ENCODE peak calls at places on chromosome 22, in seven cellular contexts. One of them, this sample, is unnamed.

GRCh38 chr22:47153854-47154542 is 391.5 kb downstream of the TBC1D22A start:
- DNase-seq in H1: no peak
- DNase-seq in HepG2: no peak
- DNase-seq in K562: no peak
- DNase-seq in SK-N-SH: peak
- DNase-seq in HCT116: no peak
- DNase-seq in GM12878: no peak
- DNase-seq in this sample: no peak

GRCh38 chr22:34055525-34056200 is 135.4 kb upstream of the LARGE1 start:
- DNase-seq in H1: peak
- DNase-seq in HepG2: peak
- DNase-seq in K562: peak
- DNase-seq in SK-N-SH: peak
- DNase-seq in HCT116: no peak
- DNase-seq in GM12878: no peak
- DNase-seq in this sample: no peak

GRCh38 chr22:46801331-46801811 is 38.9 kb downstream of the TBC1D22A start:
- DNase-seq in H1: no peak
- DNase-seq in HepG2: peak
- DNase-seq in K562: no peak
- DNase-seq in SK-N-SH: no peak
- DNase-seq in HCT116: no peak
- DNase-seq in GM12878: no peak
- DNase-seq in this sample: no peak

GRCh38 chr22:19292262-19293230 is 1.0 kb upstream of the CLTCL1 start:
- DNase-seq in H1: no peak
- DNase-seq in HepG2: no peak
- DNase-seq in K562: peak
- DNase-seq in SK-N-SH: no peak
- DNase-seq in HCT116: no peak
- DNase-seq in GM12878: no peak
- DNase-seq in this sample: no peak

GRCh38 chr22:40855104-40855959 is 1.1 kb downstream of the ST13 start:
- DNase-seq in H1: no peak
- DNase-seq in HepG2: no peak
- DNase-seq in K562: no peak
- DNase-seq in SK-N-SH: no peak
- DNase-seq in HCT116: no peak
- DNase-seq in GM12878: no peak
- DNase-seq in this sample: no peak

GRCh38 chr22:29994941-29995340 is 85.3 kb upstream of the HORMAD2 start:
- DNase-seq in H1: no peak
- DNase-seq in HepG2: peak
- DNase-seq in K562: no peak
- DNase-seq in SK-N-SH: no peak
- DNase-seq in HCT116: no peak
- DNase-seq in GM12878: no peak
- DNase-seq in this sample: no peak

GRCh38 chr22:20023214-20023613 is 2.3 kb downstream of the TANGO2 start:
- DNase-seq in H1: no peak
- DNase-seq in HepG2: no peak
- DNase-seq in K562: no peak
- DNase-seq in SK-N-SH: no peak
- DNase-seq in HCT116: no peak
- DNase-seq in GM12878: no peak
- DNase-seq in this sample: no peak

GRCh38 chr22:45997077-45997774 is 20.3 kb upstream of the WNT7B start:
- DNase-seq in H1: no peak
- DNase-seq in HepG2: no peak
- DNase-seq in K562: peak
- DNase-seq in SK-N-SH: no peak
- DNase-seq in HCT116: no peak
- DNase-seq in GM12878: no peak
- DNase-seq in this sample: no peak

GRCh38 chr22:26709617-26710390 is 52.4 kb downstream of the MIAT start:
- DNase-seq in H1: no peak
- DNase-seq in HepG2: no peak
- DNase-seq in K562: no peak
- DNase-seq in SK-N-SH: no peak
- DNase-seq in HCT116: no peak
- DNase-seq in GM12878: no peak
- DNase-seq in this sample: no peak

GRCh38 chr22:39820266-39820665 is 73.3 kb downstream of the ENTHD1 start:
- DNase-seq in H1: no peak
- DNase-seq in HepG2: no peak
- DNase-seq in K562: no peak
- DNase-seq in SK-N-SH: no peak
- DNase-seq in HCT116: peak
- DNase-seq in GM12878: no peak
- DNase-seq in this sample: peak

GRCh38 chr22:40247976-40248375 is 70.3 kb downstream of the TNRC6B start:
- DNase-seq in H1: no peak
- DNase-seq in HepG2: no peak
- DNase-seq in K562: no peak
- DNase-seq in SK-N-SH: no peak
- DNase-seq in HCT116: no peak
- DNase-seq in GM12878: no peak
- DNase-seq in this sample: no peak

GRCh38 chr22:17880020-17880419 is 105.8 kb upstream of the BID start:
- DNase-seq in H1: no peak
- DNase-seq in HepG2: no peak
- DNase-seq in K562: no peak
- DNase-seq in SK-N-SH: no peak
- DNase-seq in HCT116: no peak
- DNase-seq in GM12878: no peak
- DNase-seq in this sample: no peak

GRCh38 chr22:45579306-45579705 is 76.6 kb downstream of the FBLN1 start:
- DNase-seq in H1: no peak
- DNase-seq in HepG2: no peak
- DNase-seq in K562: no peak
- DNase-seq in SK-N-SH: no peak
- DNase-seq in HCT116: no peak
- DNase-seq in GM12878: no peak
- DNase-seq in this sample: no peak

GRCh38 chr22:39519681-39520053 is 695 bp upstream of the ATF4 start:
- DNase-seq in H1: no peak
- DNase-seq in HepG2: peak
- DNase-seq in K562: no peak
- DNase-seq in SK-N-SH: peak
- DNase-seq in HCT116: no peak
- DNase-seq in GM12878: no peak
- DNase-seq in this sample: no peak

GRCh38 chr22:20062766-20063083 is 17.3 kb upstream of the DGCR8 start:
- DNase-seq in H1: no peak
- DNase-seq in HepG2: no peak
- DNase-seq in K562: no peak
- DNase-seq in SK-N-SH: no peak
- DNase-seq in HCT116: peak
- DNase-seq in GM12878: no peak
- DNase-seq in this sample: no peak

GRCh38 chr22:29855611-29856181 is 17.6 kb upstream of the ASCC2 start:
- DNase-seq in H1: no peak
- DNase-seq in HepG2: no peak
- DNase-seq in K562: no peak
- DNase-seq in SK-N-SH: no peak
- DNase-seq in HCT116: no peak
- DNase-seq in GM12878: no peak
- DNase-seq in this sample: no peak

GRCh38 chr22:32684822-32685187 is 116.7 kb upstream of the TIMP3 start:
- DNase-seq in H1: no peak
- DNase-seq in HepG2: no peak
- DNase-seq in K562: no peak
- DNase-seq in SK-N-SH: no peak
- DNase-seq in HCT116: no peak
- DNase-seq in GM12878: no peak
- DNase-seq in this sample: no peak

GRCh38 chr22:45585437-45585755 is 82.7 kb downstream of the FBLN1 start:
- DNase-seq in H1: no peak
- DNase-seq in HepG2: no peak
- DNase-seq in K562: peak
- DNase-seq in SK-N-SH: no peak
- DNase-seq in HCT116: no peak
- DNase-seq in GM12878: no peak
- DNase-seq in this sample: no peak

GRCh38 chr22:19035474-19036228 is 86.6 kb downstream of the DGCR2 start:
- DNase-seq in H1: peak
- DNase-seq in HepG2: no peak
- DNase-seq in K562: peak
- DNase-seq in SK-N-SH: no peak
- DNase-seq in HCT116: no peak
- DNase-seq in GM12878: no peak
- DNase-seq in this sample: no peak

GRCh38 chr22:45576730-45577464 is 74.2 kb downstream of the FBLN1 start:
- DNase-seq in H1: no peak
- DNase-seq in HepG2: no peak
- DNase-seq in K562: no peak
- DNase-seq in SK-N-SH: no peak
- DNase-seq in HCT116: no peak
- DNase-seq in GM12878: no peak
- DNase-seq in this sample: no peak

GRCh38 chr22:45754822-45755221 is 83.2 kb downstream of the ATXN10 start:
- DNase-seq in H1: no peak
- DNase-seq in HepG2: no peak
- DNase-seq in K562: no peak
- DNase-seq in SK-N-SH: no peak
- DNase-seq in HCT116: no peak
- DNase-seq in GM12878: no peak
- DNase-seq in this sample: no peak

GRCh38 chr22:29032584-29032983 is 29.0 kb downstream of the C22orf31 start:
- DNase-seq in H1: no peak
- DNase-seq in HepG2: no peak
- DNase-seq in K562: no peak
- DNase-seq in SK-N-SH: no peak
- DNase-seq in HCT116: no peak
- DNase-seq in GM12878: no peak
- DNase-seq in this sample: no peak

GRCh38 chr22:20724676-20725454 is 49.0 kb upstream of the SERPIND1 start:
- DNase-seq in H1: no peak
- DNase-seq in HepG2: no peak
- DNase-seq in K562: no peak
- DNase-seq in SK-N-SH: no peak
- DNase-seq in HCT116: no peak
- DNase-seq in GM12878: no peak
- DNase-seq in this sample: no peak

DNA sequence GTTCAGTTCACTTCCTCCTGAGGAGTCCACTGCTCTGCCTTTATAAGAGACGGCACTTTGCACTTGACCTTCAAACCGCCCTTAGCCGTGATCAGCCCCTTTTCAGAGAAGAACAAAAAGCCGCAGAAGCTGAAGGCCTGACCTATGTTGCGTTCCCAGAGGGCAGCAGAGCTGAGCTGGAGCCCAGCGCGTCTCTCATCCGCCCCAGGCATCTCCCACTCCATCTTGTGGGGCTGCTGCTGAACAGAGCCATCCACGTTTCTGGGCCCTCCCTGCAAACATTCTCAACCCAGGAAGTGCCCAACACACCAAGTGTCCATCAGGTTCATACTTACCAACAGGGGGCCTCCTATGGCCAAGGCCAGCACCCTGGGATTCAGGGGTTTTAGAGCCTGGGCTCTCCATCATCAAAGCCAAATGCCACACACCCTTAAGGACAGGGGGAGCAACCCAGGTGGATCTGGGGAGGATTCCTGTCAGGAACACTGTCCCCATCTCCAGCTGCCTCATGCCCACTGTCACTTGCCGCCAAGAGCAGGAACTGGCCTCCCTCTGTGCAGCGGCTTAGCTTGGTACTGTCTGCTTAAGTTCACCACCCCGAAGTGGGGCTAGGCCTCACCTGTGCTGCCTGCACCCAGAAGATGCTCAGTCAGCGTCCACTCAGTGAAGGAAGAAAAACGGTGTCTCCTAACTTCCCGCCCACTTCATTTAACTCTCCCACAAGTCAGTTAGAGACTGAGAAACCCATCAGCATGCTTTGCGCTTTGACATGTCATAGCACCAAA is 16.0 kb upstream of the EFCAB6 start:
- DNase-seq in H1: no peak
- DNase-seq in HepG2: no peak
- DNase-seq in K562: no peak
- DNase-seq in SK-N-SH: no peak
- DNase-seq in HCT116: no peak
- DNase-seq in GM12878: no peak
- DNase-seq in this sample: no peak
- TF ChIP-seq SIN3A in H1: no peak
- TF ChIP-seq SIN3A in HepG2: no peak
- TF ChIP-seq SIN3A in K562: no peak
- TF ChIP-seq SIN3A in SK-N-SH: no peak
- TF ChIP-seq SIN3A in HCT116: no peak
- TF ChIP-seq SIN3A in GM12878: no peak
- TF ChIP-seq SIN3A in this sample: no peak

GRCh38 chr22:36318442-36318841 is 65.5 kb downstream of the APOL1 start:
- DNase-seq in H1: no peak
- DNase-seq in HepG2: no peak
- DNase-seq in K562: no peak
- DNase-seq in SK-N-SH: no peak
- DNase-seq in HCT116: no peak
- DNase-seq in GM12878: no peak
- DNase-seq in this sample: no peak
- H3K27ac ChIP-seq in H1: no peak
- H3K27ac ChIP-seq in HepG2: no peak
- H3K27ac ChIP-seq in K562: no peak
- H3K27ac ChIP-seq in SK-N-SH: peak
- H3K27ac ChIP-seq in HCT116: no peak
- H3K27ac ChIP-seq in GM12878: no peak
- H3K27ac ChIP-seq in this sample: no peak

GRCh38 chr22:49756201-49756600 is 71.5 kb downstream of the BRD1 start:
- DNase-seq in H1: no peak
- DNase-seq in HepG2: no peak
- DNase-seq in K562: no peak
- DNase-seq in SK-N-SH: no peak
- DNase-seq in HCT116: no peak
- DNase-seq in GM12878: no peak
- DNase-seq in this sample: no peak
- TF ChIP-seq SIN3A in H1: no peak
- TF ChIP-seq SIN3A in HepG2: no peak
- TF ChIP-seq SIN3A in K562: no peak
- TF ChIP-seq SIN3A in SK-N-SH: no peak
- TF ChIP-seq SIN3A in HCT116: no peak
- TF ChIP-seq SIN3A in GM12878: no peak
- TF ChIP-seq SIN3A in this sample: no peak

DNA sequence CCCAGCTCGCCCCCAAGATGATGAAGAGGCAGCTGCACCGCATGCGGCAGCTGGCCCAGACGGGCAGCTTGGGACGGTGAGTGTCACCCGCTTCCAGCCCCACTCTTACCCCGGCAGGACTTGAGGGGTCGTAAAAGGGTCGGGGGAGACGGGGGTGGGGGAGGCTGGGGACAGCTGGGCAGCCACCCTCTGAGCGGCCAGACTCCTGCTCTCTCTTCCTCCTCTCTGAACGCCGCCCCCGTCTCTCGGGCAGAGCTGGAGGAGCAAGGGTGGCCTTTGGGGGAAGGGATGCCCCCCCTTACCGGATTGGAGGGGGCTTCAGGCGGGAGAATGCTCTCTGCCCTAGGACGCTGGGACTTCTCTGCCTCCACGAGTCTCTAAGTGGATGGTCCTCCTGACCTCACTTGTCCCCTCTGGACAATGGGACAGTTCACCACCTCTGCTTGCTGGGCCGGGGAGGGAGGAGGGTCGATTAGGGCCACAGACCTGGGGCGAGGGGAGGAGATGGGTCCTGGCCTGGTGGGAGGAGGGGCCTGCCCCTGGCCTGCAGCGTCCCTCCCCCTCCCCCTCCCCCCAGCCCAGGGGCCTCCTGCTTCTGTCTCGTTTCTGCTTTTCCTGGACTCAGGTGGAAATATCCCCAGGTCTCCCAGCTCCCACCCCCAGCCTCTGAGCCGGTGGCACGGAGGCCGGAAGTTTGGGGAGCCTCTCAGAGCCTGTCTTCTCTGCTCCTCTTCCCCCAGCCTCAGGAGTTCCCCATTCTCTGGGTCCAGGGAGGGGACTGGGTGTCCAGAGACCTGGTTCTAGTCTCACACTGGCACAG is 512 bp downstream of the SH3BP1 start:
- DNase-seq in H1: no peak
- DNase-seq in HepG2: no peak
- DNase-seq in K562: peak
- DNase-seq in SK-N-SH: peak
- DNase-seq in HCT116: no peak
- DNase-seq in GM12878: no peak
- DNase-seq in this sample: no peak
- H3K27ac ChIP-seq in H1: no peak
- H3K27ac ChIP-seq in HepG2: peak
- H3K27ac ChIP-seq in K562: peak
- H3K27ac ChIP-seq in SK-N-SH: no peak
- H3K27ac ChIP-seq in HCT116: peak
- H3K27ac ChIP-seq in GM12878: peak
- H3K27ac ChIP-seq in this sample: no peak

This sample was measured in Panc1.